ENCODE peak calls at places on chromosomes 2 and 18, in seven cellular contexts. One of them, this sample, is unnamed.

GRCh38 chr2:168536925-168537466 is 80.9 kb downstream of the CERS6 start:
- DNase-seq in A549: no peak
- DNase-seq in IMR-90: no peak
- DNase-seq in body of pancreas: no peak
- DNase-seq in PC-9: no peak
- DNase-seq in CD8-positive, alpha-beta T cell: no peak
- DNase-seq in small intestine: no peak
- DNase-seq in this sample: no peak

GRCh38 chr2:226721541-226721940 is 78.1 kb downstream of the IRS1 start:
- DNase-seq in A549: no peak
- DNase-seq in PC-9: no peak
- DNase-seq in CD8-positive, alpha-beta T cell: no peak
- DNase-seq in IMR-90: peak; percentile 36
- DNase-seq in small intestine: no peak
- DNase-seq in body of pancreas: no peak
- DNase-seq in this sample: no peak

GRCh38 chr2:204021290-204022081 is 84.9 kb downstream of the ICOS start:
- DNase-seq in A549: no peak
- DNase-seq in body of pancreas: no peak
- DNase-seq in IMR-90: no peak
- DNase-seq in PC-9: no peak
- DNase-seq in small intestine: no peak
- DNase-seq in CD8-positive, alpha-beta T cell: no peak
- DNase-seq in this sample: no peak

GRCh38 chr2:196274387-196274809 is 103.0 kb upstream of the STK17B start:
- DNase-seq in PC-9: no peak
- DNase-seq in small intestine: peak; percentile 81
- DNase-seq in CD8-positive, alpha-beta T cell: no peak
- DNase-seq in body of pancreas: no peak
- DNase-seq in A549: no peak
- DNase-seq in IMR-90: peak; percentile 56
- DNase-seq in this sample: no peak

GRCh38 chr2:1494906-1495305 is 81.6 kb downstream of the TPO start:
- DNase-seq in CD8-positive, alpha-beta T cell: no peak
- DNase-seq in body of pancreas: no peak
- DNase-seq in A549: no peak
- DNase-seq in PC-9: no peak
- DNase-seq in small intestine: no peak
- DNase-seq in IMR-90: no peak
- DNase-seq in this sample: no peak

GRCh38 chr18:59639821-59640220 is 57.4 kb downstream of the CCBE1 start:
- DNase-seq in CD8-positive, alpha-beta T cell: no peak
- DNase-seq in body of pancreas: no peak
- DNase-seq in IMR-90: peak; percentile 43
- DNase-seq in small intestine: no peak
- DNase-seq in A549: no peak
- DNase-seq in PC-9: no peak
- DNase-seq in this sample: no peak

GRCh38 chr2:215145611-215146010 is 7.2 kb upstream of the ABCA12 start:
- DNase-seq in IMR-90: no peak
- DNase-seq in small intestine: no peak
- DNase-seq in body of pancreas: no peak
- DNase-seq in PC-9: no peak
- DNase-seq in CD8-positive, alpha-beta T cell: no peak
- DNase-seq in A549: no peak
- DNase-seq in this sample: no peak

GRCh38 chr2:160214461-160215055 is 14.5 kb upstream of the ITGB6 start:
- DNase-seq in body of pancreas: no peak
- DNase-seq in PC-9: peak; percentile 69
- DNase-seq in A549: peak; percentile 69
- DNase-seq in IMR-90: peak; percentile 90
- DNase-seq in CD8-positive, alpha-beta T cell: no peak
- DNase-seq in small intestine: peak; percentile 41
- DNase-seq in this sample: no peak

GRCh38 chr2:237862528-237862895 is 3.1 kb downstream of the RAMP1 start:
- DNase-seq in A549: no peak
- DNase-seq in IMR-90: no peak
- DNase-seq in CD8-positive, alpha-beta T cell: no peak
- DNase-seq in body of pancreas: no peak
- DNase-seq in small intestine: no peak
- DNase-seq in PC-9: no peak
- DNase-seq in this sample: no peak

GRCh38 chr2:126891681-126892500 is 6.8 kb upstream of the TEX51 start:
- DNase-seq in small intestine: peak; percentile 9
- DNase-seq in IMR-90: no peak
- DNase-seq in A549: no peak
- DNase-seq in body of pancreas: peak; percentile 62
- DNase-seq in CD8-positive, alpha-beta T cell: no peak
- DNase-seq in PC-9: no peak
- DNase-seq in this sample: no peak

GRCh38 chr2:37599688-37600525 is 71.5 kb downstream of the CDC42EP3 start:
- DNase-seq in IMR-90: no peak
- DNase-seq in A549: no peak
- DNase-seq in small intestine: peak; percentile 36
- DNase-seq in CD8-positive, alpha-beta T cell: peak; percentile 67
- DNase-seq in PC-9: no peak
- DNase-seq in body of pancreas: peak; percentile 36
- DNase-seq in this sample: peak; percentile 78

GRCh38 chr2:55932843-55933242 is 9.3 kb upstream of the EFEMP1 start:
- DNase-seq in small intestine: no peak
- DNase-seq in PC-9: no peak
- DNase-seq in body of pancreas: no peak
- DNase-seq in A549: no peak
- DNase-seq in IMR-90: no peak
- DNase-seq in CD8-positive, alpha-beta T cell: no peak
- DNase-seq in this sample: no peak
- H3K4me1 ChIP-seq in small intestine: no peaks in the 10 kb centered on the region
- H3K4me1 ChIP-seq in PC-9: no peaks in the 10 kb centered on the region
- H3K4me1 ChIP-seq in body of pancreas: no peaks in the 10 kb centered on the region
- H3K4me1 ChIP-seq in A549: no peaks in the 10 kb centered on the region
- H3K4me1 ChIP-seq in IMR-90: no peaks in the 10 kb centered on the region
- H3K4me1 ChIP-seq in CD8-positive, alpha-beta T cell: no peaks in the 10 kb centered on the region
- H3K4me1 ChIP-seq in this sample: no peaks in the 10 kb centered on the region

GRCh38 chr2:14197293-14197692 is 435.2 kb upstream of the LRATD1 start:
- DNase-seq in small intestine: no peak
- DNase-seq in body of pancreas: no peak
- DNase-seq in A549: no peak
- DNase-seq in PC-9: no peak
- DNase-seq in IMR-90: no peak
- DNase-seq in CD8-positive, alpha-beta T cell: no peak
- DNase-seq in this sample: no peak
- H3K4me3 ChIP-seq in small intestine: no peak overlapping the region
- H3K4me3 ChIP-seq in body of pancreas: no peak overlapping the region
- H3K4me3 ChIP-seq in A549: no peak overlapping the region
- H3K4me3 ChIP-seq in PC-9: no peak overlapping the region
- H3K4me3 ChIP-seq in IMR-90: no peak overlapping the region
- H3K4me3 ChIP-seq in CD8-positive, alpha-beta T cell: no peak overlapping the region
- H3K4me3 ChIP-seq in this sample: no peak overlapping the region

DNA sequence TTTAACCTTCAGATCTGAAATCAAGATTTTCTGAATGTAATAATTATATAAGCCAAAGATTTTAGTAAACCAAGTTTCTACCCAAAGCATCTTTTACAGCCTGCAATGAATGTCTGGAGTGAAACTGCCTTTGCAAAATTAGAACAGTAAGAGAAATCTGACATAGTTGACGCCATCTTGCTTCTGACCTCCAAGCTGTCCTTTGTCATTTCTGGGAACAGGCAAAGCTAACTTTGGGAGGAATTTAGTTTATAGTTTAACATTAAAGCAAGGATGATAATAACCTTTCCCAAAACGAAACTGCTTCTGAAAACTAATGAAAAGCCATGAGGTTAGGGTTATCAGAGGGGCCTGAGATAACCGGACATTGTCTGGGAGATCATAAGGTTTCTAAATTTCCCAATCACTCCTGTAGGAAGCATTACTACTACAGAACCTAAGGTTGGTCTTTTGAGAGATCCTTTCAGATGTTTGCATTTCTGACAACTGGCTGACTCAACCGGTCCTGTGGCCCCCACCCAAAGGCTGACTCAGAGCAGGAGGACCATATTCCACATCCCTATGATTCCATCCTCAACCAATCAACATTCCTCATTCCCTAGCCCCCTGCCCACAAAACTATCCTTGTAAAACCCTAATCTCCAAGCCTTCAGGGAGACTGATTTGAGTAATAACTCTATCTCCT is 124.5 kb downstream of the TMEM131 start:
- DNase-seq in CD8-positive, alpha-beta T cell: no peak
- DNase-seq in PC-9: peak; percentile 34
- DNase-seq in body of pancreas: no peak
- DNase-seq in small intestine: no peak
- DNase-seq in IMR-90: peak; percentile 79
- DNase-seq in A549: no peak
- DNase-seq in this sample: no peak
- H3K4me1 ChIP-seq in CD8-positive, alpha-beta T cell: peaks cover 18% of the 10 kb centered on the region
- H3K4me1 ChIP-seq in PC-9: peaks cover 52% of the 10 kb centered on the region
- H3K4me1 ChIP-seq in body of pancreas: peaks cover 19% of the 10 kb centered on the region
- H3K4me1 ChIP-seq in small intestine: peaks cover 14% of the 10 kb centered on the region
- H3K4me1 ChIP-seq in IMR-90: peaks cover 5% of the 10 kb centered on the region
- H3K4me1 ChIP-seq in A549: peaks cover 30% of the 10 kb centered on the region
- H3K4me1 ChIP-seq in this sample: peaks cover 15% of the 10 kb centered on the region

GRCh38 chr18:34467059-34467458 is 242.3 kb upstream of the NOL4 start:
- DNase-seq in small intestine: no peak
- DNase-seq in A549: no peak
- DNase-seq in PC-9: no peak
- DNase-seq in body of pancreas: no peak
- DNase-seq in CD8-positive, alpha-beta T cell: no peak
- DNase-seq in IMR-90: no peak
- DNase-seq in this sample: no peak
- H3K4me3 ChIP-seq in small intestine: no peak overlapping the region
- H3K4me3 ChIP-seq in A549: no peak overlapping the region
- H3K4me3 ChIP-seq in PC-9: no peak overlapping the region
- H3K4me3 ChIP-seq in body of pancreas: no peak overlapping the region
- H3K4me3 ChIP-seq in CD8-positive, alpha-beta T cell: no peak overlapping the region
- H3K4me3 ChIP-seq in IMR-90: no peak overlapping the region
- H3K4me3 ChIP-seq in this sample: no peak overlapping the region